ENCODE peak calls at places on chromosomes 6 and 20, in six cellular contexts. M, L, P, E, I and T are unnamed samples. For H3K4me1, the result is how much of the 10 kb centered on the place peaks cover.

GRCh38 chr6:36659271-36659670 is 19.2 kb upstream of the CDKN1A start:
- DNase-seq in E (no peak), L (no peak), M (no peak), I (peak), P (no peak), T (peak)

GRCh38 chr6:152099816-152100618 is 292.5 kb downstream of the ESR1 start:
- DNase-seq in L (peak), P (no peak), M (peak), E (no peak), I (peak), T (no peak)

GRCh38 chr6:36809933-36810844 is 29.1 kb downstream of the CPNE5 start:
- DNase-seq in L (no peak), E (no peak), I (no peak), M (no peak), P (no peak), T (no peak)

GRCh38 chr6:37244430-37245310 is 12.9 kb upstream of the TBC1D22B start:
- DNase-seq in P (peak), L (peak), E (no peak), M (peak), I (peak), T (peak)

GRCh38 chr6:157980288-157981131 is 1.2 kb upstream of the SYNJ2 start:
- DNase-seq in P (peak), M (peak), I (no peak), E (no peak), L (no peak), T (no peak)

GRCh38 chr6:157614026-157614484 is 209.0 kb upstream of the SNX9 start:
- DNase-seq in M (no peak), L (no peak), E (no peak), I (peak), P (no peak), T (no peak)

GRCh38 chr20:7392551-7392950 is 547.7 kb downstream of the HAO1 start:
- DNase-seq in M (no peak), L (no peak), I (peak), P (no peak), E (no peak), T (no peak)

GRCh38 chr6:14824835-14825223 is 421.0 kb upstream of the JARID2 start:
- DNase-seq in M (no peak), P (no peak), L (no peak), I (no peak), E (no peak), T (no peak)

GRCh38 chr6:113172531-113172966 is 684.6 kb upstream of the MARCKS start:
- DNase-seq in M (peak), E (no peak), I (peak), P (no peak), L (no peak), T (no peak)

GRCh38 chr20:21514553-21515251 is 838 bp upstream of the NKX2-2 start:
- DNase-seq in E (no peak), M (no peak), L (no peak), P (no peak), I (no peak), T (no peak)

GRCh38 chr20:6157345-6157744 is 34.5 kb upstream of the FERMT1 start:
- DNase-seq in I (no peak), L (no peak), M (no peak), P (no peak), E (no peak), T (no peak)

GRCh38 chr6:30490031-30490876 is 945 bp downstream of the HLA-E start:
- DNase-seq in L (peak), I (peak), P (peak), M (peak), E (no peak), T (no peak)

GRCh38 chr6:35486005-35486925 is 10.6 kb downstream of the TEAD3 start:
- DNase-seq in E (no peak), P (no peak), I (peak), L (no peak), M (no peak), T (peak)

GRCh38 chr20:12906401-12906800 is 102.4 kb upstream of the SPTLC3 start:
- DNase-seq in I (no peak), P (no peak), L (no peak), E (no peak), M (no peak), T (no peak)

GRCh38 chr6:150435832-150436231 is 67.0 kb downstream of the IYD start:
- DNase-seq in M (no peak), E (no peak), I (no peak), L (no peak), P (no peak), T (no peak)

GRCh38 chr6:161536141-161536735 is 262.4 kb upstream of the AGPAT4 start:
- DNase-seq in E (no peak), P (no peak), I (no peak), L (no peak), M (no peak), T (no peak)

DNA sequence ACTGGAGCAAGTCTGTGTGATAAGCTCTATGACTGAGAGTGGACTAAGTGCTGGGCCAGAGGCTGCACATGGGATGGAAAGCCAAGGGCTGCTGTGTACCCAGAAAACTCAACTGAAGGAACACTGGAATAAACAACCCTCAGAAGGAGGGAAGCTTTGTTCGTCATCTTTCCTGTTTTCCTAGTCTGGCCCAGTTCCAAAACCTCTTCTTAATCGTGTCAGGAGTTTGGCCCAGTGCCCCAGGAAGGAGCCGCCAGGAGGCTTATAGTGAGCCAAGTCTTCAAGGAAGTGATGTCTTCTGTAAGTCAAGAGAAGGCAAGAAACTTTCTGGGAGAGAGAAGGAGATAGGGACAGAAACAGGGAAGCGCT is 23.3 kb upstream of the TOP1 start:
- DNase-seq in I (peak), M (peak), E (peak), P (peak), L (peak), T (peak)
- H3K4me1 ChIP-seq in I (under half), M (under half), E (half or more), P (half or more), L (under half), T (under half)

GRCh38 chr6:52535711-52536423 is 41.0 kb downstream of the TRAM2 start:
- DNase-seq in P (no peak), I (no peak), L (no peak), E (no peak), M (no peak), T (no peak)
- H3K4me1 ChIP-seq in P (under half), I (under half), L (under half), E (under half), M (under half), T (under half)

DNA sequence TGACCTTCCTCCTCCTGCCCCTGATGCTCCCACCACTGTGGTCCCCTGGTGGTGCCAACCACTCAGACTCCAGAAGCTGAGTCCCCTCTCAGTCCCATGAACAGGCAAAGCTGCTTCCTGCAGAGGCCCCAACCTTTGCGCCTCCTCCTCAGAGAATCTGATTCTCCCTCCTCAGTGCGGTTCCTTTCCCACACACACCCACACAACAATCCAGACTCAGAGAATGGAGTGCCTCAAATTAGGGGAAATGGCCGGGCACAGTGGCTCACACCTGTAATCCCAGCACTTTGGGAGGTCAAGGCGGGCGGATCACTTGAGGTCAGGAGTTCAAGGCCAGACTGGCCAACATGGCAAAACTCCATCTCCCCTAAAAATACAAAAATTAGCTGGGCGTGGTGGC is 23.0 kb downstream of the RIPOR3 start:
- DNase-seq in P (no peak), E (no peak), L (no peak), I (no peak), M (no peak), T (no peak)
- H3K4me1 ChIP-seq in P (under half), E (under half), L (under half), I (under half), M (under half), T (under half)

DNA sequence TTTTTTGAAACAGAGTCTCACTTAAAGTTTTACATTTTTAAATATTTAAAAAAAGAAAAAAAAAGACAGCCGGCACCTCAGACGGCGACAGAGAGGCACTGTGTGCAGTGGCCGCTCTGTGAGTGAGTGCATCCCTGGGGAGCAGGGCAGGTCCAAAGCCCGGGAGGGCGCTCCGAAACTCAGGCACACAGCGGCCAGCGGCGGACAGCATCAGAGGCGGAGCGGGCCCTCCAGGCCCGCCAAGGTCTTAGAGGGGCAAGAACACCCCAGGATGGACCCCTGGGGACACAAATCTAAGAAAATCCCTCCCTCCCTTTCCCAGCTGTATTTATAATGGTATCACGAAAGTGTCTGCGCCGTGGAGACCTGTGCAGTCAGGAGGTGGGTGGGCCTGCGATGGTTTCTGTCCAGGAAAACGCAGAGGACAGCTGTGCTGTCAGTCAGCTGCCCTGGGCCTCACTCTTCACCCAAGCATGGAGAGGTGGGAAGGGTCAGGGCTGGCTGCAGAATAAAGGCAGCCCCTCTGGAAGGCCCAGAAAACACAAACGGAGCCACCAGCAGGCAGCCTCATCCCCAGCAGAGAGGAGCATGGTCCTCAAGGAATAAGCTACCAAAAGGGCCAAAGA is 43.8 kb downstream of the TAF4 start:
- DNase-seq in P (no peak), I (no peak), M (no peak), E (no peak), L (no peak), T (no peak)
- H3K4me1 ChIP-seq in P (under half), I (under half), M (under half), E (under half), L (half or more), T (under half)

GRCh38 chr20:49282584-49283171 is 4.8 kb upstream of the ZNFX1 start:
- DNase-seq in M (no peak), L (no peak), P (no peak), E (no peak), I (no peak), T (no peak)
- H3K4me1 ChIP-seq in M (under half), L (under half), P (under half), E (half or more), I (under half), T (under half)

GRCh38 chr6:110885526-110885925 is 10.9 kb downstream of the AMD1 start:
- DNase-seq in M (no peak), L (no peak), E (no peak), P (no peak), I (no peak), T (no peak)
- H3K4me1 ChIP-seq in M (under half), L (under half), E (under half), P (under half), I (under half), T (under half)

DNA sequence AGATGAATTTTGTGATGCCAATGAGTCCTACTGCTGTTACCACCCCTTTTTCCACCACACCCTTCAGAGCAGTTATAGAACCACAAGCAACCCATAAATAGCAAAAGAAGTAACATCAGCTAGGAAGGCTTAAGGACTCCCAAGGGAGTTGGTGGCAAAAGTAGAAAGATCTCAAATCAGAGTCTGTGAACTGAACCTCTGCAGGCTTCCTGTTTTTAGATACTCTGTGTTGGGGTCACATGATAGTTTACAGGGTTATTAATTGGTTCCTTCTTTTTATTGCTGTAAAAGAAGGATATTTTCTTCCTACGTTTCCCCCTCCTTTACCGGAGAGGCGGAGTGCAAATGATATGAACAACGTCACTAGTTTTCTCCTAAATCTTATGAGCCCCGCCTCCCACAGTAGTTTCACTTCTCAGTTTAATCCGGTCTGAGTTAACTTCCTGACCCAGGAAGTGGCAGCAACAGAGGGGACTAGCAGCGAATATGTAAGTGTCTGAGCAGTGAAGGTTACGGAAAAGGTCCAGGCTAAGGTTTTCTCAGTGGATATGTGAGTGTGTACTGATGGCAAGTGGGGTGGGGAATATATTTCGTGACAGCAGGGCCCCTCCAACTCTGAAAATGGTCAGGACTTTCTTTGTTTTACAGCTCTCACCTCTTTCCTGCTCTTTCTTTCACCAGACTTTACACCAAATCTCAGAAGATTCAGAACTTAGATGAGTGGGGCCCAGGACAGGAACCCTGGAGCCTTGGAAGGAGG is at the start of gene TRIM38:
- DNase-seq in P (peak), M (peak), E (peak), I (peak), L (peak), T (peak)
- H3K4me1 ChIP-seq in P (half or more), M (under half), E (under half), I (under half), L (under half), T (under half)